ENCODE peak calls at places on chromosomes 3 and 15, in four cellular contexts. P, R, Z and T are unnamed samples.
A peak's percentile ranks its signal among the peaks of the same experiment; 100 is the strongest.

GRCh38 chr3:72639736-72640135 is 208.5 kb downstream of the SHQ1 start:
- DNase-seq in Z (no peak), P (no peak), R (no peak), T (no peak)

GRCh38 chr15:101625980-101626379 is 26.2 kb downstream of the TM2D3 start:
- DNase-seq in Z (no peak), P (no peak), R (no peak), T (no peak)

GRCh38 chr15:64950888-64951287 is 38.8 kb downstream of the SPG21 start:
- DNase-seq in P (no peak), R (no peak), Z (no peak), T (no peak)

GRCh38 chr15:22949074-22949547 is 31.1 kb downstream of the CYFIP1 start:
- DNase-seq in Z (no peak), P (peak; percentile 93), R (no peak), T (no peak)

GRCh38 chr3:138491971-138492370 is 57.6 kb downstream of the ESYT3 start:
- DNase-seq in R (no peak), P (no peak), Z (no peak), T (no peak)

GRCh38 chr3:156474560-156475389 is 80.1 kb downstream of the SSR3 start:
- DNase-seq in Z (no peak), R (no peak), P (peak; percentile 35), T (no peak)

GRCh38 chr3:43998841-43999805 is 242.6 kb upstream of the TOPAZ1 start:
- DNase-seq in R (no peak), Z (no peak), P (peak; percentile 43), T (no peak)

GRCh38 chr15:43518073-43518761 is 809 bp downstream of the MAP1A start:
- DNase-seq in Z (no peak), R (no peak), P (peak; percentile 41), T (no peak)

GRCh38 chr3:114417265-114417664 is 123.4 kb downstream of the TIGIT start:
- DNase-seq in P (peak; percentile 6), Z (no peak), R (no peak), T (no peak)

GRCh38 chr15:74851960-74852359 is 9.0 kb upstream of the ULK3 start:
- DNase-seq in R (no peak), P (no peak), Z (no peak), T (no peak)

GRCh38 chr15:79168922-79169322 is 78.3 kb upstream of the RASGRF1 start:
- DNase-seq in P (peak; percentile 52), Z (no peak), R (peak; percentile 70), T (peak; percentile 64)

GRCh38 chr3:152058906-152059305 is 185.5 kb downstream of the SUCNR1 start:
- DNase-seq in Z (no peak), R (no peak), P (no peak), T (no peak)

GRCh38 chr3:184737641-184738518 is 26.0 kb upstream of the MAGEF1 start:
- DNase-seq in Z (peak; percentile 47), R (no peak), P (peak; percentile 85), T (no peak)

GRCh38 chr15:61049003-61049402 is 180.1 kb downstream of the RORA start:
- DNase-seq in R (no peak), P (no peak), Z (no peak), T (no peak)

GRCh38 chr3:154886437-154886836 is 193.7 kb upstream of the MME start:
- DNase-seq in Z (no peak), P (peak; percentile 93), R (no peak), T (no peak)

GRCh38 chr3:29241855-29242254 is 39.0 kb upstream of the RBMS3 start:
- DNase-seq in P (no peak), Z (no peak), R (no peak), T (no peak)

GRCh38 chr3:13008114-13008995 is 64.9 kb downstream of the IQSEC1 start:
- DNase-seq in R (no peak), Z (no peak), P (no peak), T (no peak)

GRCh38 chr15:66832679-66833078 is 130.6 kb downstream of the SMAD6 start:
- DNase-seq in Z (no peak), R (no peak), P (peak; percentile 90), T (no peak)

GRCh38 chr3:125151437-125151806 is 61.1 kb downstream of the SLC12A8 start:
- DNase-seq in Z (no peak), P (no peak), R (no peak), T (no peak)

GRCh38 chr15:80679167-80679804 is 15.8 kb upstream of the ABHD17C start:
- DNase-seq in R (no peak), P (no peak), Z (no peak), T (no peak)

GRCh38 chr3:40387001-40387894 is at the start of gene ENTPD3:
- DNase-seq in P (peak; percentile 21), R (no peak), Z (peak; percentile 64), T (no peak)

GRCh38 chr3:140834266-140835037 is 107.2 kb upstream of the SLC25A36 start:
- DNase-seq in P (no peak), R (no peak), Z (no peak), T (no peak)

GRCh38 chr3:71127052-71127451 is 456.5 kb downstream of the FOXP1 start:
- DNase-seq in P (no peak), Z (no peak), R (no peak), T (no peak)

GRCh38 chr3:85360742-85361387 is 402.1 kb downstream of the CADM2 start:
- DNase-seq in R (no peak), Z (peak; percentile 37), P (peak; percentile 11), T (no peak)

GRCh38 chr3:55416381-55416821 is 70.7 kb downstream of the WNT5A start:
- DNase-seq in Z (no peak), R (no peak), P (peak; percentile 66), T (no peak)

GRCh38 chr15:70197318-70197944 is 99.7 kb upstream of the TLE3 start:
- DNase-seq in P (no peak), Z (no peak), R (no peak), T (no peak)

GRCh38 chr3:108090701-108091497 is at the start of gene CD47:
- DNase-seq in Z (peak; percentile 97), P (peak; percentile 92), R (peak; percentile 98), T (peak; percentile 97)

GRCh38 chr3:183098538-183099025 is 714 bp downstream of the MCCC1 start:
- DNase-seq in P (no peak), R (no peak), Z (no peak), T (no peak)

GRCh38 chr15:92629276-92629974 is 26.1 kb downstream of the FAM174B start:
- DNase-seq in R (no peak), P (no peak), Z (peak; percentile 16), T (no peak)

GRCh38 chr3:101072299-101072698 is 79.1 kb upstream of the ABI3BP start:
- DNase-seq in Z (no peak), R (no peak), P (peak; percentile 18), T (no peak)

GRCh38 chr15:90603893-90604292 is 74.2 kb downstream of the CRTC3 start:
- DNase-seq in R (no peak), Z (peak; percentile 41), P (peak; percentile 46), T (no peak)
- TF ChIP-seq CTCF in R (peak; percentile 42), Z (no peak), P (peak; percentile 59), T (peak; percentile 44)

GRCh38 chr3:6779140-6779539 is 81.8 kb upstream of the GRM7 start:
- DNase-seq in Z (no peak), R (no peak), P (no peak), T (no peak)
- TF ChIP-seq CTCF in Z (no peak), R (no peak), P (no peak), T (no peak)

DNA sequence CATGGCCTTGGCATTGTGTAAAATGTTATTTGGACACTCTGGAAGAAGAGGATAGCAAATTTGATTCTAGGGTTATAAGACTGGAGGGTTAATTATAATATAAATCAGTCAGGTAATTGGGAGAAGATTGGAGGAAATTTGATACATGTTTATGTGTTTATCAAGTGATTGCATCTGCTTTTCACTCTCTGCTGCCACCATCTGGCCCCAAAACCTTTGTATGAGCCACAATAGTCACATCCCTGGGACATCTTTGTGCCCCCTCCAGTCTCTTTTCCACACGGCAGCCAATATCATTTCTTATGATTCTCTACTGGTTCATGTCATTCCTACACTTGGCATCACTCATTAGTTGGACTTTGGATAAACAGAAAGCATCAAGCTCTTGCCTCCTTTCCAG is 602.2 kb upstream of the SUCLG2 start:
- DNase-seq in Z (no peak), P (no peak), R (no peak), T (no peak)
- TF ChIP-seq CTCF in Z (no peak), P (no peak), R (peak; percentile 23), T (peak; percentile 64)

GRCh38 chr3:53883008-53883407 is 1.1 kb upstream of the ACTR8 start:
- DNase-seq in P (no peak), R (no peak), Z (no peak), T (no peak)

GRCh38 chr3:53887446-53887845 is 4.2 kb downstream of the SELENOK start:
- DNase-seq in R (no peak), Z (no peak), P (no peak), T (no peak)

GRCh38 chr3:53884623-53885022 is 2.7 kb upstream of the ACTR8 start:
- DNase-seq in P (no peak), R (no peak), Z (no peak), T (no peak)

GRCh38 chr3:53888229-53888628 is 3.4 kb downstream of the SELENOK start:
- DNase-seq in P (no peak), Z (no peak), R (no peak), T (no peak)

DNA sequence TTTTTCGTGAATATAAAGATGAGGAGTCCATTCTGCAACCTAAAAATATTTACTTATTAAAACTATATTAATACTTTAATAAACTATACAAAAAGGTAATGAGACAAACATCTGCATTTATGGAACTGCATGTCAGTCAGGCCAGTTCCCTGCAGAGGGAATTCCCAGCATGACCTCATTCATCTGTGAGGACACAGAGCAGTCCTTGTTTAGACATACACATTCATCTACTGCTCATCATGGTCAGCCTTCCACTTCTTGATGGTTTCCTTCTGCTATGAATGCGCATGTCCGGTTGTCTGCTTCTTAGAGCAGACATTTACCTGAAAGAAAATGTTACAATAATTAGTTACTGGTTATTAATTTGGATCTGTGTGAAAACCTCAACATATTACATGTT is 3.3 kb upstream of the ACTR8 start:
- DNase-seq in R (no peak), Z (no peak), P (no peak), T (no peak)
- TF ChIP-seq CTCF in R (no peak), Z (no peak), P (no peak), T (no peak)

DNA sequence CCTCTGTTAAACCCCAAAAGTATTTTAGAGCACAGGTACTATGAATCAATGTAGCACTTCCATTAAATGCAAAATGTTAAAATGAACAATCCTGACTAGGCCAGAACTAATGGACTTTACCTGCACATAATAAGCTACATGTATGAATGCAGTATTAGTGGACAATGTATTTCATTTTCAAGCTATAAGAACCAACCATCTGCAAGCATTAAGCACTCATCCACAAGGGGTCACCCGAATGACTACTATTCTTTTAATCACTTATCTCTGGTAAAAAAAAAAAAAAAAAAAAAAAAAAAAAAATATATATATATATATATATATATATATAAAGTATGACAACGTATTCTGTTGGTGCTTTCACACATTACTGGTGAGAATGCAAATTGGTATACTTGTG is 7.2 kb downstream of the HERC1 start:
- DNase-seq in R (no peak), P (peak; percentile 60), Z (no peak), T (no peak)
- TF ChIP-seq CTCF in R (peak; percentile 22), P (peak; percentile 20), Z (no peak), T (no peak)

GRCh38 chr3:195441971-195442572 is 748 bp downstream of the ACAP2 start:
- DNase-seq in Z (peak; percentile 35), P (peak; percentile 40), R (peak; percentile 84), T (no peak)
- TF ChIP-seq CTCF in Z (no peak), P (no peak), R (peak; percentile 5), T (no peak)